ENCODE peak calls at places on chromosomes 13 and 19, in four cellular contexts. P is upper lobe of right lung, J is cardiac fibroblast, W is lung. K is an unnamed sample.

GRCh38 chr13:50989476-50989875 is 79.9 kb downstream of the RNASEH2B start:
- DNase-seq in P (no peak), J (peak; percentile 46), W (no peak), K (peak; percentile 29)

GRCh38 chr13:20121154-20121515 is 39.7 kb downstream of the GJA3 start:
- DNase-seq in P (no peak), J (no peak), W (no peak), K (peak; percentile 64)

GRCh38 chr19:50500060-50500752 is 10.8 kb downstream of the JOSD2 start:
- DNase-seq in P (no peak), J (no peak), W (no peak), K (no peak)

GRCh38 chr19:3184847-3185481 is 766 bp upstream of the NCLN start:
- DNase-seq in P (peak; percentile 83), J (peak; percentile 75), W (peak; percentile 79), K (no peak)

GRCh38 chr13:38902551-38902950 is 88.1 kb downstream of the STOML3 start:
- DNase-seq in P (no peak), J (no peak), W (no peak), K (no peak)

GRCh38 chr19:18208098-18208951 is 4.5 kb upstream of the RAB3A start:
- DNase-seq in P (peak; percentile 75), J (peak; percentile 88), W (no peak), K (peak; percentile 88)

GRCh38 chr13:89465366-89465765 is 1794.2 kb downstream of the SLITRK5 start:
- DNase-seq in P (no peak), J (peak; percentile 6), W (no peak), K (no peak)

GRCh38 chr13:50085063-50085462 is 69.8 kb downstream of the KCNRG start:
- DNase-seq in P (no peak), J (peak; percentile 66), W (no peak), K (peak; percentile 65)

GRCh38 chr13:50572129-50572528 is 271.4 kb downstream of the DLEU7 start:
- DNase-seq in P (no peak), J (no peak), W (no peak), K (no peak)

GRCh38 chr13:75363371-75363770 is 118.6 kb downstream of the TBC1D4 start:
- DNase-seq in P (no peak), J (no peak), W (no peak), K (no peak)
- H3K4me3 ChIP-seq in P (no peak overlapping the region), J (no peak overlapping the region), W (no peak overlapping the region), K (no peak overlapping the region)

DNA sequence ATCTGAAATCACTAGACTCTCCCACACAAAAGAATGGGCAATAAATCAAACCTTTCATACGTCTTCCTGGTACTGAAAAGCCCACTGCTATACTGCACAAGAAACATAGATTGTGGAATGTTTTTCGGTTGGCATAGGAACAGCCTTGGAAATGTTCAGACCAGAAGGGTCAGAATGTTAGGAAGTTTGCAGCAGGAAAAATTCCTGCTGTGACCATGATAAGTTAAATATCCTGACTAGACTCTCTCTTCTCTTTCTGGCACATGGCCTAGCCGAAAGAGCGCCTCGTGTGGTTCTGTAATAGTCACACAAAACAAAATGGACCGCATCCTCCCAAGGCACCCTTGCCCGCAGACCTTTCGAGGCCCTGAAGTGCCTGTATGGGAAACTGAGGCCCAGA is 427.2 kb downstream of the COG6 start:
- DNase-seq in P (no peak), J (peak; percentile 96), W (no peak), K (peak; percentile 58)
- TF ChIP-seq CTCF in P (no peak), J (no peak), W (no peak), K (peak; percentile 4)

DNA sequence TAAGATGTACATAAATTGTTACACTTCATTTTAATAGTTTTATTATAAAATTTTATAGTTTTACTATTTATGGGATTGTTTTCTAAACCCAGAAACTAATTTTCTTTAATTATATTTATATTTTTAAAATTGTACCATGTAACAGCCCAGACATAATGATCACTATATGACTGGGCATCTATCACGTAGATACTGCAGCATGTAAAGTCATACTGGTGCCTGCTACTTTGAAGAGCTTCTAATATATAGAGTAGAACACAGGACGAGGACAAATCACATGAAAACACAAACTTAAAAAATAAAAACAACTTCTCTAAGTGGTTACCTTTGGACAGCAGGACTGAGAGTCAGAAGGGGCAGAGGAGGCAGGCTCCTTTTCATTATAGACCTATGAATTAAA is 5.3 kb downstream of the ELF1 start:
- DNase-seq in P (no peak), J (no peak), W (no peak), K (no peak)
- H3K4me3 ChIP-seq in P (no peak overlapping the region), J (no peak overlapping the region), W (no peak overlapping the region), K (no peak overlapping the region)

GRCh38 chr13:80342541-80343371 is 1.8 kb upstream of the SPRY2 start:
- DNase-seq in P (peak; percentile 94), J (peak; percentile 82), W (peak; percentile 89), K (peak; percentile 78)

GRCh38 chr13:80339841-80340642 is 884 bp downstream of the SPRY2 start:
- DNase-seq in P (peak; percentile 79), J (peak; percentile 46), W (peak; percentile 46), K (peak; percentile 57)

GRCh38 chr13:80340643-80341097 is 256 bp downstream of the SPRY2 start:
- DNase-seq in P (no peak), J (no peak), W (peak; percentile 59), K (peak; percentile 72)

GRCh38 chr13:80341771-80342271 is 895 bp upstream of the SPRY2 start:
- DNase-seq in P (peak; percentile 83), J (peak; percentile 65), W (peak; percentile 71), K (peak; percentile 43)

DNA sequence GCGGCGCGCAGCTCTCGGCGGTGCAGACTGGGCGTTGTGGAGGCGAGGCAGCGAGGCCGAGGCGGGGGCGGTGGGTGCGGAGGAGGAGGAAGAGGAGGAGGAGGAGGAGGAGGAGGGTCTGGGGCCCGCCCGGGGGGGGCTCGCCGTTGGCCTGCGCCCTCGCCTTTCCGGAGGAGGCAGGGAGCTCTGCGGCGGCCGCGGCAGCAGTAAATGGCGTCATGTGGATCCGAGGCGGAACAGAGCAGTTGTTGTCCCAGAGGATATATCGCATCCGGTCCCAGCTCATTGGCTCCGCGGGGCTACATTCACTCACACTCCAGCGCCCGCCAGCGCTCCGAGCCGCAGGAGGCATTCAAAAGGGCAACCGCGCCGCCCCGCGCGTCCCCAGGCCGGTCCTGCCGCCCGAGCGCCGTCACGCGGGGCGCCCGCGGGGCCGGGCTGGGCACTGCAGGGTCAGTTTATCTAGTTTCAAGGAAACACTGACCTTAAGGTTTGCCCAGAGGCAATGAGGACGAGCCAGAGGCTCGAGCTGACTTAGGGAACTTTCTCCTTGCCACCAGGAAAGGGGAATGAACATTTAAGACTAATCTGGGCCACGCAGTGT is at the start of gene SPRY2:
- DNase-seq in P (peak; percentile 95), J (peak; percentile 99), W (peak; percentile 92), K (peak; percentile 98)
- TF ChIP-seq CTCF in P (peak; percentile 26), J (no peak), W (no peak), K (peak; percentile 10)

K was measured in fibroblast of villous mesenchyme.